ENCODE peak calls at places on chromosomes 13 and 19, in seven cellular contexts. D is central memory CD4-positive, alpha-beta T cell; J is PC-3; R is pancreas; I is IMR-90; Z is stimulated activated CD4-positive, alpha-beta T cell treated with anti-CD3 and anti-CD28 coated beads, Interleukin-2, amount 100 ng/mL, for 48 hours; X is amygdala. H is an unnamed sample.

GRCh38 chr19:53945441-53945840 is 17.3 kb upstream of the CACNG8 start:
- DNase-seq in D (no peak), J (peak; percentile 35), R (no peak), I (peak; percentile 11), Z (no peak), X (no peak), H (no peak)

GRCh38 chr13:52846567-52847321 is 1.7 kb downstream of the PCDH8 start:
- DNase-seq in D (no peak), J (no peak), R (peak; percentile 44), I (peak; percentile 2), Z (peak; percentile 43), X (no peak), H (peak; percentile 55)

GRCh38 chr19:17794731-17795494 is at the start of gene B3GNT3:
- DNase-seq in D (peak; percentile 30), J (peak; percentile 94), R (peak; percentile 82), I (no peak), Z (no peak), X (no peak), H (peak; percentile 38)

GRCh38 chr19:56838930-56839664 is 1.4 kb downstream of the PEG3 start:
- DNase-seq in D (no peak), J (peak; percentile 74), R (peak; percentile 98), I (no peak), Z (no peak), X (peak; percentile 100), H (peak; percentile 96)

GRCh38 chr13:42836930-42837329 is 55.5 kb downstream of the FAM216B start:
- DNase-seq in D (no peak), J (peak; percentile 46), R (peak; percentile 7), I (peak; percentile 51), Z (no peak), X (no peak), H (no peak)

GRCh38 chr13:50979187-50979586 is 69.6 kb downstream of the RNASEH2B start:
- DNase-seq in D (no peak), J (no peak), R (no peak), I (no peak), Z (no peak), X (no peak), H (no peak)

GRCh38 chr19:29928831-29929230 is 13.2 kb upstream of the URI1 start:
- DNase-seq in D (no peak), J (no peak), R (no peak), I (no peak), Z (no peak), X (no peak), H (no peak)

GRCh38 chr13:45412274-45413049 is 5.7 kb downstream of the SLC25A30 start:
- DNase-seq in D (no peak), J (peak; percentile 16), R (no peak), I (peak; percentile 69), Z (no peak), X (no peak), H (no peak)

GRCh38 chr13:47250141-47250540 is 353.3 kb upstream of the HTR2A start:
- DNase-seq in D (no peak), J (peak; percentile 71), R (no peak), I (peak; percentile 64), Z (no peak), X (no peak), H (no peak)

GRCh38 chr19:45769821-45770191 is 754 bp upstream of the SIX5 start:
- DNase-seq in D (peak; percentile 71), J (no peak), R (peak; percentile 64), I (peak; percentile 38), Z (no peak), X (no peak), H (no peak)

GRCh38 chr13:42048323-42048624 is 174 bp upstream of the DGKH start:
- DNase-seq in D (no peak), J (no peak), R (no peak), I (no peak), Z (no peak), X (no peak), H (no peak)

GRCh38 chr13:106610511-106610910 is 42.6 kb upstream of the ARGLU1 start:
- DNase-seq in D (no peak), J (peak; percentile 56), R (no peak), I (peak; percentile 82), Z (no peak), X (no peak), H (no peak)